ENCODE peak calls at places on chromosomes 3 and 15, in five cellular contexts. F is right cardiac atrium; U is MM.1S; D is CD8-positive, alpha-beta memory T cell; Y is cardiac muscle cell. J is an unnamed sample. For H3K27me3 and H3K4me1, the result is how much of the 10 kb centered on the place peaks cover.

GRCh38 chr15:81235781-81236507 is 39.3 kb downstream of the IL16 start:
- DNase-seq in D (no peak), F (peak), U (no peak), Y (peak), J (no peak)

GRCh38 chr15:87672309-87672897 is 584.1 kb downstream of the NTRK3 start:
- DNase-seq in Y (peak), F (peak), U (no peak), D (no peak), J (no peak)

GRCh38 chr3:14124223-14124614 is 451 bp downstream of the CHCHD4 start:
- DNase-seq in F (peak), D (no peak), U (peak), Y (peak), J (no peak)

GRCh38 chr3:25151497-25151896 is 276.6 kb upstream of the RARB start:
- DNase-seq in D (no peak), F (no peak), Y (peak), U (no peak), J (no peak)

GRCh38 chr3:44106761-44107160 is 134.9 kb upstream of the TOPAZ1 start:
- DNase-seq in U (no peak), D (no peak), Y (no peak), F (no peak), J (no peak)

GRCh38 chr15:72098076-72098475 is 19.9 kb downstream of the MYO9A start:
- DNase-seq in Y (peak), F (no peak), D (no peak), U (no peak), J (no peak)

GRCh38 chr15:29312387-29312786 is 42.8 kb upstream of the NSMCE3 start:
- DNase-seq in F (no peak), U (no peak), D (no peak), Y (peak), J (no peak)

GRCh38 chr3:51581529-51581928 is 43.0 kb downstream of the RAD54L2 start:
- DNase-seq in F (no peak), Y (peak), U (no peak), D (no peak), J (no peak)

GRCh38 chr3:143330316-143330868 is 210.8 kb downstream of the CHST2 start:
- DNase-seq in Y (no peak), F (no peak), D (no peak), U (no peak), J (no peak)

GRCh38 chr15:59918994-59919951 is 84.8 kb upstream of the FOXB1 start:
- DNase-seq in D (no peak), U (no peak), Y (peak), F (no peak), J (no peak)

GRCh38 chr3:111892070-111892469 is 33.0 kb downstream of the PHLDB2 start:
- DNase-seq in U (no peak), F (no peak), D (no peak), Y (no peak), J (no peak)

GRCh38 chr15:43383070-43383469 is 12.2 kb downstream of the TUBGCP4 start:
- DNase-seq in D (no peak), Y (no peak), U (no peak), F (no peak), J (no peak)

GRCh38 chr15:47206358-47206978 is 510.8 kb upstream of the SEMA6D start:
- DNase-seq in U (no peak), Y (no peak), F (no peak), D (no peak), J (no peak)

GRCh38 chr15:50181983-50182232 is at the start of gene SLC27A2:
- DNase-seq in F (peak), D (no peak), Y (peak), U (no peak), J (no peak)

GRCh38 chr15:47987908-47988532 is 132.8 kb upstream of the SLC24A5 start:
- DNase-seq in D (no peak), U (peak), Y (peak), F (no peak), J (no peak)

GRCh38 chr3:123290107-123290930 is 88.6 kb downstream of the SEC22A start:
- DNase-seq in U (no peak), F (no peak), Y (no peak), D (no peak), J (no peak)

GRCh38 chr3:139199421-139200010 is 144.3 kb upstream of the MRPS22 start:
- DNase-seq in Y (no peak), U (peak), F (no peak), D (no peak), J (no peak)

GRCh38 chr3:188047536-188047935 is 106.4 kb upstream of the LPP start:
- DNase-seq in D (no peak), U (no peak), F (no peak), Y (no peak), J (no peak)

GRCh38 chr3:155391583-155391982 is 98.1 kb upstream of the STRIT1 start:
- DNase-seq in Y (peak), F (no peak), U (no peak), D (no peak), J (no peak)

GRCh38 chr3:20668411-20668810 is 482.4 kb upstream of the SGO1 start:
- DNase-seq in U (no peak), D (no peak), Y (peak), F (peak), J (no peak)

GRCh38 chr3:64331605-64332004 is 106.3 kb upstream of the PRICKLE2 start:
- DNase-seq in U (no peak), Y (no peak), D (no peak), F (no peak), J (no peak)

GRCh38 chr3:34919025-34919424 is 720.3 kb upstream of the ARPP21 start:
- DNase-seq in F (no peak), D (no peak), U (no peak), Y (no peak), J (no peak)

GRCh38 chr3:46335546-46335945 is 18.4 kb upstream of the CCR2 start:
- DNase-seq in U (no peak), F (no peak), Y (no peak), D (no peak), J (no peak)

GRCh38 chr3:4812509-4812908 is 166.7 kb upstream of the BHLHE40 start:
- DNase-seq in U (no peak), Y (no peak), F (no peak), D (no peak), J (no peak)

GRCh38 chr3:190446492-190447301 is 3.0 kb downstream of the TMEM207 start:
- DNase-seq in D (no peak), U (no peak), F (no peak), Y (no peak), J (no peak)

GRCh38 chr15:69384626-69385025 is 29.5 kb upstream of the KIF23 start:
- DNase-seq in U (no peak), D (no peak), F (no peak), Y (no peak), J (no peak)

GRCh38 chr15:38090223-38090622 is 155.8 kb downstream of the TMCO5A start:
- DNase-seq in D (no peak), U (no peak), F (no peak), Y (no peak), J (no peak)

GRCh38 chr15:38088971-38089370 is 154.5 kb downstream of the TMCO5A start:
- DNase-seq in D (no peak), F (no peak), U (no peak), Y (no peak), J (no peak)

GRCh38 chr15:38084289-38084688 is 149.8 kb downstream of the TMCO5A start:
- DNase-seq in U (peak), D (no peak), F (no peak), Y (peak), J (no peak)

GRCh38 chr15:38085104-38085503 is 150.7 kb downstream of the TMCO5A start:
- DNase-seq in F (no peak), D (no peak), Y (no peak), U (peak), J (no peak)

GRCh38 chr15:38085931-38086562 is 151.6 kb downstream of the TMCO5A start:
- DNase-seq in U (peak), F (no peak), D (no peak), Y (peak), J (no peak)
- H3K27me3 ChIP-seq in U (under half), F (under half), D (under half), Y (under half), J (under half)

GRCh38 chr15:90891346-90891949 is 7.1 kb downstream of the FES start:
- DNase-seq in Y (no peak), F (no peak), U (no peak), D (no peak), J (no peak)

GRCh38 chr15:90890839-90891238 is 6.5 kb downstream of the FES start:
- DNase-seq in Y (no peak), D (no peak), F (no peak), U (no peak), J (no peak)

GRCh38 chr15:90889736-90890456 is 5.6 kb downstream of the FES start:
- DNase-seq in F (peak), D (no peak), U (no peak), Y (no peak), J (no peak)

GRCh38 chr15:90887037-90887481 is 2.8 kb downstream of the FES start:
- DNase-seq in D (no peak), Y (no peak), F (no peak), U (no peak), J (no peak)

GRCh38 chr15:90889313-90889730 is 5.0 kb downstream of the FES start:
- DNase-seq in U (no peak), D (no peak), Y (no peak), F (no peak), J (no peak)
- H3K4me3 ChIP-seq in U (no peak), D (no peak), Y (no peak), F (no peak), J (no peak)

GRCh38 chr3:72161870-72162617 is 377.1 kb upstream of the PROK2 start:
- DNase-seq in F (no peak), D (no peak), U (no peak), Y (no peak), J (no peak)
- H3K4me1 ChIP-seq in F (under half), D (under half), U (under half), Y (under half), J (under half)

DNA sequence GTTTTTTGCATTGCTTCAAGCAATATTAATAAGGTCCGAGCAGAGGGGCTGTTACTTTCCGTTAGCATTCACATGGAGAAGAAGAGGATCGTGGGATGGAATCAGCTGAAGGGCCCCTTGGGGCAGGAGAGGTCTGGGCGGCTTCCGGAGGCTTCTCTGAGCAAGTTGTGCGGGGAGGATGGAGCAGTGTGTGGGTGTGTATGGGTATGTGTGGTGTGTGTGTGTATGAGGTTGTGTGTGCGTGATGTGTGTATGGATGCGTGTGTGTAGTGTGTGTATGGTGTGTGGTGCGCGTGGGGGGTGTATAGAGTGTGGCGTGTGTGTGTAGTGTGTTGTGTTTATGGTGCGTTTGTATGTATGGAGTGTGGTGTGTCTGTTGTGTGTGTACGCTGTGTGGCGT is 25.8 kb downstream of the GABRA5 start:
- DNase-seq in Y (no peak), U (no peak), D (no peak), F (no peak), J (no peak)
- H3K27me3 ChIP-seq in Y (under half), U (under half), D (under half), F (under half), J (under half)

GRCh38 chr15:41893422-41894250 is at the start of gene SPTBN5:
- DNase-seq in U (no peak), F (peak), D (no peak), Y (no peak), J (no peak)
- H3K4me3 ChIP-seq in U (no peak), F (peak), D (peak), Y (no peak), J (peak)

GRCh38 chr3:129015388-129016105 is 14.4 kb downstream of the EFCC1 start:
- DNase-seq in F (peak), D (peak), U (no peak), Y (peak), J (no peak)
- H3K4me1 ChIP-seq in F (under half), D (under half), U (under half), Y (under half), J (under half)

GRCh38 chr3:184373422-184373821 is 4.6 kb downstream of the THPO start:
- DNase-seq in Y (no peak), D (no peak), F (no peak), U (no peak), J (no peak)
- H3K27me3 ChIP-seq in Y (under half), D (under half), F (under half), U (under half), J (under half)

DNA sequence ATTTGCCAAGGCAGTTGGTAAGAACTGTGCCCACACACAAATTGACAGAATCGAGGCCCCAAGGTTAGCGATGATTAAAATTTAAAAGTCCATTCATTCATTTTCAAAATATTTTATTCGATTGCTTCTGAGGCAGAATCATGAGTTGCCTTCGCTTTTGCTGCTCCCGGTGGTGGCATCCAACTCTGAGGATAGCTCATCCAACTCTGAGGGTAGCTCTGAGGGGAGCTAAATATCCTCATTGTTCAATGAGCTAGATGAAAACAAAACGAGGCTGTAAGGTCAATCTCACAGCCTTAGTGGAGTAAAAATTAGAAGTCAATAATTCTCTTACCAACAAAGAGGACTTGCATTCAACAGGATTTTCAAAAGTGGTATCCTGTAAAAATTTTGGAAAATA is 901 bp upstream of the CHL1 start:
- DNase-seq in Y (no peak), D (no peak), U (no peak), F (no peak), J (no peak)
- H3K4me3 ChIP-seq in Y (no peak), D (no peak), U (no peak), F (no peak), J (no peak)

GRCh38 chr15:86572368-86572841 is 492.7 kb downstream of the AGBL1 start:
- DNase-seq in F (no peak), Y (no peak), D (no peak), U (no peak), J (no peak)

GRCh38 chr15:86571873-86572272 is 492.2 kb downstream of the AGBL1 start:
- DNase-seq in U (no peak), Y (no peak), D (no peak), F (no peak), J (no peak)

GRCh38 chr15:86568378-86568777 is 488.7 kb downstream of the AGBL1 start:
- DNase-seq in Y (no peak), D (no peak), U (no peak), F (no peak), J (no peak)

GRCh38 chr15:86570738-86571137 is 491.1 kb downstream of the AGBL1 start:
- DNase-seq in Y (no peak), D (no peak), F (no peak), U (no peak), J (no peak)
- H3K4me1 ChIP-seq in Y (under half), D (under half), F (under half), U (under half), J (under half)

GRCh38 chr3:58638586-58638985 is 28.0 kb downstream of the FAM3D start:
- DNase-seq in Y (no peak), D (no peak), U (no peak), F (no peak), J (no peak)

GRCh38 chr3:58639842-58640241 is 26.7 kb downstream of the FAM3D start:
- DNase-seq in F (no peak), Y (no peak), U (no peak), D (no peak), J (no peak)

GRCh38 chr3:58635371-58636285 is 30.9 kb downstream of the FAM3D start:
- DNase-seq in F (no peak), Y (no peak), U (no peak), D (no peak), J (no peak)

GRCh38 chr3:58639001-58639400 is 27.6 kb downstream of the FAM3D start:
- DNase-seq in Y (peak), U (no peak), D (no peak), F (no peak), J (no peak)

GRCh38 chr3:58637509-58637908 is 29.1 kb downstream of the FAM3D start:
- DNase-seq in F (no peak), D (no peak), Y (no peak), U (no peak), J (no peak)
- H3K27me3 ChIP-seq in F (under half), D (under half), Y (under half), U (under half), J (under half)

J was measured in naive thymus-derived CD4-positive, alpha-beta T cell.